ENCODE peak calls at places on chromosome 22, in eight cellular contexts. U is A549, E is HL-60, H is IMR-90, A is BJ, R is prostate gland, S is glutamatergic neuron, Q is endothelial cell. T is an unnamed sample.

GRCh38 chr22:26922804-26923203 is 265.4 kb downstream of the MIAT start:
- DNase-seq in R (no peak), A (no peak), Q (peak), U (no peak), H (no peak), E (no peak), S (no peak), T (no peak)

GRCh38 chr22:30420401-30421178 is 5.0 kb upstream of the MTFP1 start:
- DNase-seq in S (no peak), A (peak), R (no peak), E (no peak), H (peak), Q (no peak), U (no peak), T (peak)

GRCh38 chr22:50340157-50340879 is 2.8 kb upstream of the PPP6R2 start:
- DNase-seq in H (no peak), S (peak), R (no peak), E (no peak), Q (no peak), A (no peak), U (no peak), T (peak)

GRCh38 chr22:35785181-35785923 is 67.7 kb downstream of the APOL5 start:
- DNase-seq in S (no peak), R (no peak), H (no peak), E (no peak), U (no peak), A (no peak), Q (no peak), T (peak)

GRCh38 chr22:49687786-49688515 is 139.7 kb downstream of the BRD1 start:
- DNase-seq in A (no peak), H (no peak), E (no peak), R (no peak), U (no peak), S (no peak), Q (no peak), T (no peak)

GRCh38 chr22:23289851-23290724 is 109.8 kb downstream of the BCR start:
- DNase-seq in Q (peak), E (peak), R (no peak), U (peak), A (no peak), S (peak), H (peak), T (peak)

GRCh38 chr22:40592352-40593113 is 44.0 kb downstream of the MRTFA start:
- DNase-seq in U (no peak), A (no peak), E (no peak), R (no peak), Q (no peak), H (no peak), S (no peak), T (no peak)

GRCh38 chr22:39173050-39173706 is 20.7 kb upstream of the CBX7 start:
- DNase-seq in R (no peak), U (no peak), A (no peak), S (no peak), E (no peak), Q (no peak), H (no peak), T (no peak)

GRCh38 chr22:22960307-22960706 is 72.7 kb downstream of the IGLL5 start:
- DNase-seq in U (no peak), S (no peak), A (no peak), E (no peak), R (no peak), Q (no peak), H (no peak), T (no peak)

GRCh38 chr22:26847046-26847445 is 189.7 kb downstream of the MIAT start:
- DNase-seq in H (no peak), A (no peak), R (no peak), U (no peak), Q (no peak), E (no peak), S (no peak), T (peak)

GRCh38 chr22:19429950-19430889 is 1.3 kb downstream of the HIRA start:
- DNase-seq in E (peak), A (no peak), Q (no peak), U (no peak), H (peak), R (no peak), S (peak), T (peak)

GRCh38 chr22:50435701-50436115 is 39.1 kb downstream of the SBF1 start:
- DNase-seq in Q (no peak), R (no peak), U (no peak), S (no peak), H (no peak), A (no peak), E (no peak), T (no peak)

GRCh38 chr22:28989484-28989883 is 72.1 kb downstream of the C22orf31 start:
- DNase-seq in U (no peak), E (no peak), R (no peak), S (no peak), Q (no peak), A (no peak), H (no peak), T (no peak)

GRCh38 chr22:21862386-21863242 is 4.8 kb downstream of the MAPK1 start:
- DNase-seq in E (no peak), U (no peak), A (no peak), S (no peak), R (no peak), H (no peak), Q (no peak), T (no peak)

GRCh38 chr22:26127126-26127525 is 42.1 kb upstream of the SEZ6L start:
- DNase-seq in A (no peak), H (no peak), Q (no peak), S (no peak), U (no peak), R (no peak), E (no peak), T (no peak)

GRCh38 chr22:40040927-40041326 is 46.2 kb downstream of the FAM83F start:
- DNase-seq in U (no peak), H (no peak), Q (no peak), A (no peak), R (no peak), S (no peak), E (no peak), T (no peak)

GRCh38 chr22:47854680-47855079 is 1092.2 kb downstream of the TBC1D22A start:
- DNase-seq in H (no peak), U (no peak), S (no peak), R (no peak), A (no peak), Q (no peak), E (no peak), T (no peak)

GRCh38 chr22:38203090-38203810 is 1.5 kb downstream of the MAFF start:
- DNase-seq in A (no peak), H (peak), U (no peak), S (no peak), R (peak), E (no peak), Q (no peak), T (no peak)

GRCh38 chr22:37848587-37849088 is 581 bp upstream of the EIF3L start:
- DNase-seq in U (no peak), E (no peak), S (no peak), Q (no peak), H (peak), R (no peak), A (no peak), T (no peak)

GRCh38 chr22:25514436-25514835 is 50.0 kb upstream of the GRK3 start:
- DNase-seq in R (no peak), A (no peak), H (peak), Q (no peak), S (no peak), U (no peak), E (no peak), T (no peak)

GRCh38 chr22:48042621-48043395 is 1280.4 kb downstream of the TBC1D22A start:
- DNase-seq in U (no peak), H (no peak), S (no peak), R (no peak), A (no peak), Q (no peak), E (no peak), T (no peak)

GRCh38 chr22:27896251-27896650 is 22.8 kb downstream of the PITPNB start:
- DNase-seq in Q (no peak), A (no peak), E (no peak), R (no peak), U (no peak), S (no peak), H (no peak), T (no peak)

GRCh38 chr22:22244337-22245250 is at the start of gene VPREB1:
- DNase-seq in Q (no peak), U (no peak), R (no peak), E (peak), S (no peak), H (no peak), A (no peak), T (no peak)

GRCh38 chr22:34814260-34814659 is 251.7 kb upstream of the ISX start:
- DNase-seq in Q (no peak), H (no peak), A (peak), E (no peak), R (no peak), U (no peak), S (no peak), T (peak)

GRCh38 chr22:29787371-29787980 is 20.3 kb downstream of the UQCR10 start:
- DNase-seq in U (no peak), R (no peak), A (no peak), E (no peak), S (no peak), H (no peak), Q (no peak), T (no peak)

GRCh38 chr22:27175974-27176373 is 518.6 kb downstream of the MIAT start:
- DNase-seq in E (no peak), R (no peak), Q (no peak), U (no peak), H (no peak), A (no peak), S (no peak), T (no peak)

GRCh38 chr22:19109198-19110063 is 12.8 kb downstream of the DGCR2 start:
- DNase-seq in H (peak), S (no peak), E (peak), R (peak), Q (no peak), U (no peak), A (no peak), T (peak)

GRCh38 chr22:29030016-29030617 is 31.5 kb downstream of the C22orf31 start:
- DNase-seq in E (no peak), Q (no peak), H (no peak), R (no peak), U (no peak), S (no peak), A (no peak), T (peak)

GRCh38 chr22:23038902-23039301 is 31.4 kb upstream of the GNAZ start:
- DNase-seq in H (no peak), A (no peak), Q (no peak), E (no peak), U (no peak), S (no peak), R (no peak), T (no peak)

GRCh38 chr22:30196141-30196866 is 50.3 kb downstream of the LIF start:
- DNase-seq in U (peak), E (peak), A (peak), Q (peak), R (peak), H (peak), S (no peak), T (peak)

GRCh38 chr22:36471341-36471821 is 10.1 kb downstream of the TXN2 start:
- DNase-seq in U (no peak), A (no peak), S (no peak), E (no peak), R (no peak), Q (no peak), H (peak), T (peak)

GRCh38 chr22:46795140-46795539 is 32.7 kb downstream of the TBC1D22A start:
- DNase-seq in U (no peak), Q (no peak), A (no peak), E (no peak), H (no peak), S (no peak), R (no peak), T (no peak)

GRCh38 chr22:39820266-39820665 is 73.3 kb downstream of the ENTHD1 start:
- DNase-seq in Q (no peak), R (no peak), H (peak), A (peak), E (no peak), S (no peak), U (peak), T (peak)

GRCh38 chr22:47837703-47838102 is 1075.3 kb downstream of the TBC1D22A start:
- DNase-seq in A (no peak), Q (peak), H (no peak), S (no peak), R (no peak), E (no peak), U (no peak), T (no peak)

GRCh38 chr22:36344106-36344827 is 43.5 kb downstream of the MYH9 start:
- DNase-seq in Q (no peak), E (no peak), U (no peak), H (no peak), S (no peak), R (no peak), A (no peak), T (no peak)

GRCh38 chr22:32531955-32532818 is 57.6 kb downstream of the FBXO7 start:
- DNase-seq in A (peak), R (no peak), E (no peak), H (peak), Q (peak), U (no peak), S (peak), T (peak)

GRCh38 chr22:34877506-34877905 is 188.5 kb upstream of the ISX start:
- DNase-seq in E (no peak), S (no peak), A (no peak), Q (no peak), H (no peak), R (no peak), U (no peak), T (peak)

DNA sequence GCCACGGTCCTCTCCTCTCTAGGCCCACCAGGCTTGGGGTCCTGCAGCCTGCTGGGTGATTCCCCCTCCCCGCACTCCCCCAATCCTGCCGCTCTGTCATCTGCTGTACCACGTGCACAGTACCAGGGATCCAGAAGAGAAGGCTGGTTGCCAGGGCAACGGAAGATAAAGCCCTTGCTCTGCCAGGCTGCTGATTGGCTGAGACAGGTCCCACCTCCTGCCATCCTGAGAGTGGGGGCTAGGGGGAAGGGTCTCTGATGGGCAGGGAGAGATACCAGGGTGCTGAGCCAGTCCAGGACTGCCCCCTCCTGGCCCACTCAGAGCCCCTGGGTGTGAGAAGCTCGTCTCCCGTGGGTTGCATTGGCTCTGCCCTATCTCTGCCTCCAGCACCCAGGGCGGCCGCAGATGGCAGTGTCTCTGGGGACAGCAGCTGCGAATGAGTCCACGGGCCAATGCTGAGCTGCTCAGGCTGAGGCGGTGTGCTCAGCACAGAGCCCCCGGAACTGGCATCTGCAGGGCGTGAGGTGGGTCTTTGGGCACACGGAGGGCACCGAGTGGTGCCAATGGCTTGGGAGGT is at the start of gene SMIM45:
- DNase-seq in U (no peak), H (no peak), S (peak), Q (no peak), R (no peak), A (no peak), E (no peak), T (no peak)
- TF ChIP-seq CTCF in U (no peak), H (no peak), S (no peak), Q (no peak), R (no peak), A (no peak), E (no peak), T (no peak)

GRCh38 chr22:44068422-44069191 is 44.5 kb downstream of the PARVB start:
- DNase-seq in E (peak), Q (peak), S (no peak), H (no peak), R (no peak), A (no peak), U (no peak), T (no peak)
- TF ChIP-seq CTCF in E (no peak), Q (no peak), S (no peak), H (no peak), R (no peak), A (no peak), U (no peak), T (no peak)

GRCh38 chr22:45308624-45309421 is 911 bp upstream of the FAM118A start:
- DNase-seq in Q (no peak), U (no peak), R (no peak), H (no peak), E (peak), A (no peak), S (no peak), T (no peak)

GRCh38 chr22:45310331-45311032 is 748 bp downstream of the FAM118A start:
- DNase-seq in U (no peak), S (peak), Q (no peak), H (no peak), R (no peak), E (no peak), A (no peak), T (no peak)

GRCh38 chr22:45311033-45311531 is 1.3 kb downstream of the FAM118A start:
- DNase-seq in R (peak), S (no peak), H (no peak), Q (no peak), A (no peak), E (no peak), U (no peak), T (no peak)

GRCh38 chr22:45312415-45312814 is 2.7 kb downstream of the FAM118A start:
- DNase-seq in S (no peak), Q (no peak), H (no peak), E (no peak), R (no peak), U (no peak), A (no peak), T (no peak)

DNA sequence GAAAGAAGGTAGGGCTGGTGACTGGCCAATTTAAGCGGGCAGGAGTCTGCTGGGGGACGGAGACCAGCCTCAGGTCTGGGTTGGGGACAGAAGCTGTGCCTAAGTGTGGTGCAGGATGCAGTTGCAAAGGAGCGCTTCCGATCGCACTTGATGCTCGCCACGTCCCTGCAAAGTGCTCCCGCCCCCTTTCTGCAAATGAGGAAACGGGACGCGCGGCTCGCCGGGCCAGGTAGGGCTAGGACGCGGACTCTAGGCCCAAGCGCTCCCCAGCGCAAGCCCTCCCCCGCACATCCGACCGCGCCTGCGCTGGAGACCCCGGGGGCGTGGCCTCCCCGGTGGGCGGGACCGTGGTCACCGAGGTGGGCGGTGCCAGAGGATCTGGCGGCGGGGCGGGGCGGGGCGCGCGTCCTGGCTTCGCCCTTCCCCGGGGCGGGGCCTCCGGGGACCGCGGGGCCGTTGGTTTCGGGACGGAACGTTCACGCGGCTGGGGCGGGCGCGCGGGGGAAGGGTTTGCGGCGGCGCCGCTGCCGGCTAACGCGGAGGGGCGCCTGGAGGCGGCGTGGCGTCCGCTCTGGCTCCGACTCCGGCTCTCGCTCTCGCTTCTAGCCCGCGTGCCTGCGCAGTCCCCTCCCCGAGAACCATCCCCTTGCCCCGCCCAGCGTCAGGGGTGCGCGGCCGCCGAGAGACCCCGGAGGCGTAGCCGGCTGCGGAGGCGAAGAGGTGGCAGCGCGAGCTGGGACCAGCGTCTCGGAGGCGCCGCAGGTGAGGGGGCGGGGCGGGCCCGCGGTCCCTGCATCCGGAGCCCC is at the start of gene FAM118A:
- DNase-seq in U (peak), A (peak), R (peak), E (peak), S (peak), Q (peak), H (peak), T (peak)
- TF ChIP-seq CTCF in U (no peak), A (peak), R (no peak), E (no peak), S (no peak), Q (no peak), H (peak), T (no peak)

GRCh38 chr22:17171016-17171312 is 11.9 kb upstream of the HDHD5 start:
- DNase-seq in H (no peak), Q (no peak), A (no peak), R (no peak), S (no peak), U (no peak), E (no peak), T (no peak)
- TF ChIP-seq CTCF in H (peak), Q (no peak), A (peak), R (no peak), S (no peak), U (no peak), E (no peak), T (no peak)

T was measured in astrocyte.